ENCODE peak calls at places on chromosome 11, in four cellular contexts. E, A, B and L are unnamed samples.

GRCh38 chr11:86230196-86230813 is 14.2 kb upstream of the EED start:
- DNase-seq in E (no peak), A (no peak), B (no peak), L (no peak)

GRCh38 chr11:108160970-108161566 is 39.7 kb downstream of the ACAT1 start:
- DNase-seq in E (no peak), A (no peak), B (no peak), L (no peak)

GRCh38 chr11:1202776-1203504 is 19.9 kb upstream of the MUC5B start:
- DNase-seq in E (peak; percentile 81), A (no peak), B (peak; percentile 44), L (peak; percentile 48)

GRCh38 chr11:87428266-87428665 is 390.5 kb downstream of the TMEM135 start:
- DNase-seq in E (no peak), A (no peak), B (no peak), L (no peak)

GRCh38 chr11:111344032-111344431 is 35.0 kb downstream of the POU2AF1 start:
- DNase-seq in E (no peak), A (no peak), B (no peak), L (peak; percentile 50)

GRCh38 chr11:15434529-15434928 is 319.8 kb downstream of the INSC start:
- DNase-seq in E (no peak), A (no peak), B (no peak), L (no peak)

GRCh38 chr11:73237471-73238290 is 19.6 kb downstream of the P2RY2 start:
- DNase-seq in E (no peak), A (no peak), B (no peak), L (no peak)

GRCh38 chr11:133955945-133956421 is 785 bp downstream of the IGSF9B start:
- DNase-seq in E (peak; percentile 24), A (no peak), B (no peak), L (no peak)

GRCh38 chr11:122733301-122733686 is 77.8 kb downstream of the UBASH3B start:
- DNase-seq in E (peak; percentile 49), A (no peak), B (no peak), L (peak; percentile 55)

GRCh38 chr11:119572481-119573424 is 149.8 kb upstream of the THY1 start:
- DNase-seq in E (no peak), A (no peak), B (no peak), L (no peak)

GRCh38 chr11:65870706-65871681 is 1.6 kb downstream of the EFEMP2 start:
- DNase-seq in E (peak; percentile 44), A (no peak), B (no peak), L (no peak)

GRCh38 chr11:66851698-66852465 is 5.0 kb upstream of the LRFN4 start:
- DNase-seq in E (peak; percentile 68), A (no peak), B (no peak), L (no peak)

GRCh38 chr11:44766112-44766971 is 39.6 kb downstream of the TSPAN18 start:
- DNase-seq in E (no peak), A (peak; percentile 79), B (no peak), L (no peak)

GRCh38 chr11:19183641-19184040 is 18.1 kb downstream of the CSRP3 start:
- DNase-seq in E (no peak), A (no peak), B (no peak), L (no peak)